ENCODE peak calls at places on chromosomes 11 and 22, in ten cellular contexts. U is Panc1, K is epithelial cell of esophagus, J is cardiac muscle cell, V is suprapubic skin, F is nephron progenitor cell, B is endothelial cell of umbilical vein, X is HL-60, T is cardiac fibroblast, Y is right lobe of liver. E is an unnamed sample.

GRCh38 chr22:44486538-44486937 is 11.5 kb downstream of the RTL6 start:
- DNase-seq in U (no peak), K (no peak), J (peak), V (no peak), F (no peak), B (no peak), X (no peak), T (peak), Y (no peak), E (no peak)

GRCh38 chr11:132278801-132279574 is 908.6 kb downstream of the NTM start:
- DNase-seq in U (no peak), K (peak), J (peak), V (no peak), F (no peak), B (peak), X (peak), T (peak), Y (no peak), E (no peak)

GRCh38 chr22:40009953-40010751 is 15.4 kb downstream of the FAM83F start:
- DNase-seq in U (no peak), K (no peak), J (no peak), V (no peak), F (no peak), B (no peak), X (no peak), T (no peak), Y (no peak), E (peak)

GRCh38 chr11:9219115-9219514 is 46.0 kb downstream of the DENND5A start:
- DNase-seq in U (no peak), K (no peak), J (peak), V (no peak), F (no peak), B (peak), X (no peak), T (peak), Y (no peak), E (no peak)

GRCh38 chr22:22752556-22753477 is 108.4 kb downstream of the GGTLC2 start:
- DNase-seq in U (no peak), K (peak), J (peak), V (no peak), F (no peak), B (no peak), X (peak), T (peak), Y (peak), E (no peak)

GRCh38 chr22:25496396-25497064 is 67.9 kb upstream of the GRK3 start:
- DNase-seq in U (no peak), K (no peak), J (no peak), V (no peak), F (no peak), B (peak), X (no peak), T (peak), Y (no peak), E (no peak)

GRCh38 chr11:83033972-83034672 is 37.6 kb downstream of the RAB30 start:
- DNase-seq in U (no peak), K (peak), J (peak), V (no peak), F (peak), B (peak), X (no peak), T (peak), Y (no peak), E (peak)

GRCh38 chr22:25166266-25167056 is 33.2 kb upstream of the CRYBB3 start:
- DNase-seq in U (no peak), K (no peak), J (no peak), V (no peak), F (no peak), B (no peak), X (no peak), T (no peak), Y (no peak), E (no peak)

GRCh38 chr11:70625051-70625450 is 226.7 kb downstream of the CTTN start:
- DNase-seq in U (no peak), K (no peak), J (no peak), V (no peak), F (no peak), B (no peak), X (no peak), T (no peak), Y (no peak), E (no peak)

GRCh38 chr22:39475902-39476301 is 19.1 kb downstream of the MGAT3 start:
- DNase-seq in U (no peak), K (no peak), J (no peak), V (no peak), F (no peak), B (no peak), X (no peak), T (no peak), Y (no peak), E (peak)

GRCh38 chr22:30702856-30703255 is 8.2 kb downstream of the OSBP2 start:
- DNase-seq in U (no peak), K (no peak), J (no peak), V (no peak), F (no peak), B (no peak), X (no peak), T (no peak), Y (no peak), E (no peak)

GRCh38 chr11:107623183-107623582 is 32.2 kb downstream of the ELMOD1 start:
- DNase-seq in U (no peak), K (no peak), J (no peak), V (no peak), F (no peak), B (no peak), X (no peak), T (no peak), Y (peak), E (no peak)
- TF ChIP-seq CTCF in U (no peak), K (no peak), J (no peak), V (no peak), F (no peak), B (no peak), X (no peak), T (no peak), Y (no peak), E (no peak)

GRCh38 chr11:129694538-129694937 is 121.1 kb upstream of the TMEM45B start:
- DNase-seq in U (no peak), K (no peak), J (no peak), V (no peak), F (no peak), B (no peak), X (peak), T (no peak), Y (no peak), E (peak)
- TF ChIP-seq CTCF in U (peak), K (no peak), J (no peak), V (no peak), F (no peak), B (no peak), X (no peak), T (no peak), Y (no peak), E (no peak)

DNA sequence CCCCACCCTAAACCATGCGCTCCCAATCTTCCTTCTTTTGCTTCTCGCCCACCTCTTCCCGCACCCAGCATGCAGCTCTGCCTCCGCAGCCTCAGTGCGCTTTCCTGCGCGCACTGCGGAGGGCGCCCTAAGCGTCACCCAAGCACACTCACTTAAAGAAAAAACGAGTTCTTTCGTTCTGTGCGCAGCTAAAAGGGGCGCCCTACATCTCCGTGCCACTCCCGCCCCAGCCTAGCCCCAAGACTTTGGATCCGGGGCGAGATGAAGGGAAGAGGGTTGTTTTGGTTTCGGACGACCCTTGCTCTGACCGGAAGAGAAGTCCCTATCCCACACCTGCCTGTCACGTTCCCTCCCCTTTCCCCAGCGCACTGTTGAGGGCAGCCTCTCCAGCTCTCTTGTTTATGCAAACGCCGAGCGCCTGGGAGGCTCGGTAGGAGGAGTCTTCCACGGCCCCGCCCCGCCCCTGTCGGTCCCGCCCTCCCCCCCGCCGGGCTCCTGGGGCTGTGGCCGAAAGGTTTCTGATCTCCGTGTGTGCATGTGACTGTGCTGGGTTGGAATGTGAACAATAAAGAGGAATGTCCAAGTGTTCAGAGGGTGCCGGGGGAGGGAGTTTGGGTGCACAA is 5.3 kb downstream of the VSIG2 start:
- DNase-seq in U (no peak), K (peak), J (peak), V (peak), F (peak), B (peak), X (peak), T (peak), Y (peak), E (peak)
- TF ChIP-seq CTCF in U (peak), K (peak), J (peak), V (peak), F (no peak), B (peak), X (peak), T (peak), Y (peak), E (no peak)

GRCh38 chr22:36350751-36351594 is 36.8 kb downstream of the MYH9 start:
- DNase-seq in U (no peak), K (peak), J (no peak), V (no peak), F (no peak), B (peak), X (no peak), T (no peak), Y (peak), E (no peak)
- TF ChIP-seq CTCF in U (no peak), K (peak), J (peak), V (no peak), F (no peak), B (no peak), X (no peak), T (peak), Y (no peak), E (no peak)

DNA sequence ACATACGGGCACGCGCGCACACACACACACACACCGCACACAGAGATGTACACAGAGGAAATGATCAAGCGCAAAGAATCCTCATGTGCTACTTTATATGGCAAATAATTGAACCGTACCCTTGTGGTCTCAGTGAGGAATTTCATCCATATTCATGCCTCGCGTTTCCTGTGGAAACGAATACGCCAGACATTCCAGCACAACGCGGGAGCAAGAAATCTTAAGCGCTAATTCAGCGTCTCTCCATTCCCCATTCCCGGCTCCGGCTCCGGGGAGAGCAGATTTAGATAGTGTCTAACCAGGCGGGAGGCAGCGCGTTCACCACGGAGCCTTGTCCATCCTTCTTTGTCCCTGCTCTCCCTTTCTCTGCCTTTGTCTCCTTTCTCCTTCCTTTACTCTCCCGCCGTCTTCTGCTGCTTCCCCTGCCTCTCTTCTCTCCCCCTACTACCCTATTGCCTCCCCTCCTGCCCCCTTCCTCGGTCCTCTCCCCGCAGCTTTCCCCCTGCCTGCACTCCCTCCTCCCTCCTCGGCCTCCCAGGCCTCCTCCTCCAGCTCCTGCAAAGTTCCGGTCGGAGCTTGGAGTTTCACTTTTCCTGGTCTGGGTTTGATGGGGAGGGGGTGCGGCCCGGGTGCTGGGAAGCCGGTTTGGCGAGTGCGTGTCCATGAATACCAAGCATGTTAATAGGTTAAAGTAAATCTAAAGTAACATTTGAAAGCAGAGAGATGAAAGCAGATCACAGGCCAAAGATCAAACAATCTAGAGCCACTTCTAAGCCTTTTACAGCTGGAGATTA is 579.3 kb downstream of the BUD13 start:
- DNase-seq in U (no peak), K (peak), J (peak), V (no peak), F (peak), B (peak), X (no peak), T (peak), Y (no peak), E (peak)
- TF ChIP-seq CTCF in U (no peak), K (no peak), J (peak), V (peak), F (peak), B (no peak), X (no peak), T (peak), Y (no peak), E (peak)

GRCh38 chr11:26229270-26229669 is 102.7 kb upstream of the ANO3 start:
- DNase-seq in U (no peak), K (peak), J (peak), V (no peak), F (no peak), B (peak), X (no peak), T (peak), Y (no peak), E (no peak)
- TF ChIP-seq CTCF in U (no peak), K (no peak), J (no peak), V (no peak), F (no peak), B (no peak), X (no peak), T (no peak), Y (no peak), E (no peak)

DNA sequence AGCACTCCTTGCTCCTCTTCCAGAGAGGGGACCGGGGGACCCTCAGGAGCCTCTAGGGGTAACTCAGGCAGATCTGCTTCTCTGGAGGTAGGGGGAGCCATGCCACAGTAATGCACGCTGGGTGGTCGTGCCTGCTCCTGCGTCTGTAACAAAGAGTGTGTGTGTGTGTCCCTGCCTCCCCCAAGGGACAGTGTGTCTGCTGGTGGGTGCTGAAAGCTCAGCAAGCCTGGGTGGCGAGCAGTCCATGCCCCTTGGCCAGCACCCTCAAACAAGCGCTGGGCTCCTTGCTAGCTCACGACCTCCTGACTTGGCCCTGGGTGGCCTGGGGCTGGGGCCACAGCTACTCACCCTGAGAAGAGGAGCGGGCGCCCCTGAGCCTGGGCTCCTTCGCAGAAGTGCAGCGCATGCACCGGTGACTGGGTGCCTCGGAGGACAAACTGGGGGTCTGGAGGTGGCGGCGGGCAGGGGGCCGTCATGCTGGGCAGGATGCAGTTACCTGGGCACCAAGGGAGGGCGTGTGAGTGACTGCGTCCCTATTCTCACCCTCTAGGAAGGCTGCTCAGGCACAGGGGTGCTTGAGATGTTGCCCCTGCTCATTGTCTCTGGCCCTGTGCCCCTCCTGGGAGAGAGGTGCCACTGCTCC is 33.7 kb downstream of the GNB1L start:
- DNase-seq in U (no peak), K (no peak), J (no peak), V (peak), F (no peak), B (no peak), X (no peak), T (no peak), Y (peak), E (no peak)
- TF ChIP-seq CTCF in U (no peak), K (no peak), J (no peak), V (no peak), F (no peak), B (no peak), X (no peak), T (no peak), Y (no peak), E (no peak)

GRCh38 chr11:125348141-125348651 is 147.9 kb downstream of the FEZ1 start:
- DNase-seq in U (no peak), K (no peak), J (no peak), V (no peak), F (peak), B (no peak), X (no peak), T (no peak), Y (no peak), E (peak)
- TF ChIP-seq CTCF in U (no peak), K (no peak), J (no peak), V (no peak), F (no peak), B (no peak), X (no peak), T (no peak), Y (no peak), E (no peak)